ENCODE peak calls at places on chromosome 17, in seven cellular contexts. N, X, P, R, F, J and Q are unnamed samples.

GRCh38 chr17:7673239-7673638 is 14.1 kb downstream of the TP53 start:
- DNase-seq in N (no peak), X (no peak), P (no peak), R (peak), F (peak), J (no peak), Q (no peak)

GRCh38 chr17:64618848-64619247 is 43.3 kb downstream of the SMURF2 start:
- DNase-seq in N (no peak), X (no peak), P (no peak), R (no peak), F (no peak), J (no peak), Q (no peak)

GRCh38 chr17:73693016-73693545 is 48.8 kb upstream of the SDK2 start:
- DNase-seq in N (no peak), X (no peak), P (no peak), R (no peak), F (no peak), J (no peak), Q (no peak)

GRCh38 chr17:4142107-4142900 is 526 bp downstream of the ZZEF1 start:
- DNase-seq in N (peak), X (no peak), P (no peak), R (peak), F (peak), J (peak), Q (peak)

GRCh38 chr17:12973496-12974318 is 44.1 kb downstream of the ELAC2 start:
- DNase-seq in N (peak), X (no peak), P (no peak), R (no peak), F (no peak), J (no peak), Q (no peak)

GRCh38 chr17:4053596-4053995 is 89.2 kb downstream of the ZZEF1 start:
- DNase-seq in N (no peak), X (no peak), P (no peak), R (no peak), F (no peak), J (no peak), Q (no peak)

GRCh38 chr17:15451681-15452080 is 15.7 kb downstream of the CDRT4 start:
- DNase-seq in N (peak), X (no peak), P (no peak), R (no peak), F (no peak), J (no peak), Q (no peak)

GRCh38 chr17:15398291-15398690 is 56.9 kb upstream of the TEKT3 start:
- DNase-seq in N (peak), X (peak), P (peak), R (no peak), F (no peak), J (no peak), Q (peak)

GRCh38 chr17:9981344-9981915 is 76.4 kb upstream of the RCVRN start:
- DNase-seq in N (no peak), X (no peak), P (no peak), R (no peak), F (no peak), J (no peak), Q (no peak)

GRCh38 chr17:57410169-57410568 is 153.8 kb downstream of the MSI2 start:
- DNase-seq in N (no peak), X (no peak), P (no peak), R (no peak), F (no peak), J (no peak), Q (no peak)

GRCh38 chr17:1055751-1056645 is 59.1 kb downstream of the TIMM22 start:
- DNase-seq in N (peak), X (peak), P (no peak), R (peak), F (peak), J (peak), Q (no peak)

GRCh38 chr17:31513731-31514427 is 122.4 kb downstream of the RAB11FIP4 start:
- DNase-seq in N (no peak), X (no peak), P (no peak), R (no peak), F (no peak), J (no peak), Q (no peak)

GRCh38 chr17:30236297-30236624 is 764 bp upstream of the SLC6A4 start:
- DNase-seq in N (no peak), X (no peak), P (no peak), R (no peak), F (no peak), J (no peak), Q (no peak)

GRCh38 chr17:72901657-72902056 is 190.8 kb downstream of the SLC39A11 start:
- DNase-seq in N (no peak), X (no peak), P (no peak), R (no peak), F (no peak), J (no peak), Q (no peak)